ENCODE peak calls at places on chromosomes 12 and 14, in five cellular contexts. C, U, R, K and E are unnamed samples.

GRCh38 chr12:109010259-109010658 is 10.6 kb downstream of the SVOP start:
- DNase-seq in R (no peak), U (no peak), C (no peak), K (no peak), E (no peak)

GRCh38 chr14:67551123-67551522 is 18.0 kb downstream of the PLEKHH1 start:
- DNase-seq in U (no peak), R (no peak), C (no peak), K (no peak), E (no peak)

GRCh38 chr12:89250648-89251047 is 101.7 kb downstream of the DUSP6 start:
- DNase-seq in R (no peak), C (peak; percentile 17), K (no peak), U (no peak), E (no peak)

GRCh38 chr14:42140831-42141279 is 534.2 kb downstream of the LRFN5 start:
- DNase-seq in U (no peak), K (no peak), C (peak; percentile 86), R (no peak), E (no peak)

GRCh38 chr12:123494124-123494843 is 36.3 kb downstream of the SNRNP35 start:
- DNase-seq in U (no peak), R (no peak), C (no peak), K (no peak), E (peak; percentile 53)

GRCh38 chr14:83164591-83164990 is 1630.9 kb upstream of the SEL1L start:
- DNase-seq in R (no peak), C (no peak), U (no peak), K (no peak), E (no peak)

GRCh38 chr12:124737040-124737419 is 126.6 kb downstream of the SCARB1 start:
- DNase-seq in U (no peak), K (no peak), R (no peak), C (no peak), E (no peak)

GRCh38 chr14:100350283-100350926 is 27.3 kb downstream of the SLC25A47 start:
- DNase-seq in U (no peak), R (no peak), C (no peak), K (no peak), E (no peak)

GRCh38 chr12:109737631-109738030 is 24.0 kb downstream of the FAM222A start:
- DNase-seq in C (no peak), R (no peak), U (peak; percentile 25), K (no peak), E (no peak)

GRCh38 chr12:122862872-122863701 is 27.8 kb downstream of the HIP1R start:
- DNase-seq in C (no peak), R (no peak), K (no peak), U (peak; percentile 77), E (peak; percentile 57)

GRCh38 chr14:69288001-69288771 is 28.2 kb downstream of the GALNT16 start:
- DNase-seq in U (peak; percentile 33), K (no peak), C (peak; percentile 51), R (no peak), E (peak; percentile 53)

GRCh38 chr12:19946549-19946948 is 421.8 kb upstream of the PDE3A start:
- DNase-seq in C (peak; percentile 92), R (no peak), U (no peak), K (no peak), E (no peak)

GRCh38 chr14:61860294-61860918 is 98.2 kb downstream of the SNAPC1 start:
- DNase-seq in U (peak; percentile 47), R (peak; percentile 40), K (peak; percentile 9), C (peak; percentile 64), E (peak; percentile 79)

GRCh38 chr14:53850714-53851296 is 105.8 kb downstream of the BMP4 start:
- DNase-seq in K (no peak), U (no peak), R (no peak), C (peak; percentile 4), E (no peak)

GRCh38 chr14:76461886-76462285 is 85.9 kb downstream of the ESRRB start:
- DNase-seq in R (no peak), C (no peak), K (no peak), U (no peak), E (no peak)

GRCh38 chr14:67964391-67964812 is 144.8 kb downstream of the RAD51B start:
- DNase-seq in U (no peak), C (peak; percentile 66), K (no peak), R (no peak), E (no peak)

GRCh38 chr12:128052777-128053176 is 214.2 kb upstream of the TMEM132C start:
- DNase-seq in K (no peak), R (no peak), C (no peak), U (no peak), E (no peak)

GRCh38 chr14:59591641-59592040 is 15.0 kb upstream of the CCDC175 start:
- DNase-seq in R (no peak), K (no peak), U (no peak), C (no peak), E (no peak)

GRCh38 chr14:106788534-106788933 is 1262.2 kb downstream of the TMEM121 start:
- DNase-seq in R (no peak), K (no peak), C (no peak), U (no peak), E (no peak)

GRCh38 chr12:114003286-114003685 is 37.2 kb upstream of the RBM19 start:
- DNase-seq in R (no peak), K (no peak), U (no peak), C (no peak), E (no peak)
- H3K27me3 ChIP-seq in R (peaks cover 3% of the 10 kb centered on the region), K (peaks cover 3% of the 10 kb centered on the region), U (peaks cover 16% of the 10 kb centered on the region), C (peaks cover 38% of the 10 kb centered on the region), E (no peaks in the 10 kb centered on the region)

GRCh38 chr12:14958361-14959125 is 2.9 kb downstream of the ARHGDIB start:
- DNase-seq in C (no peak), R (no peak), K (peak; percentile 8), U (no peak), E (no peak)
- H3K4me3 ChIP-seq in C (no peak overlapping the region), R (peak overlapping the region; percentile 88), K (peak overlapping the region; percentile 100), U (peak overlapping the region; percentile 45), E (no peak overlapping the region)

GRCh38 chr12:118145798-118146156 is 9.9 kb downstream of the PEBP1 start:
- DNase-seq in U (no peak), C (no peak), R (no peak), K (no peak), E (no peak)

GRCh38 chr12:118144499-118144898 is 8.6 kb downstream of the PEBP1 start:
- DNase-seq in K (no peak), C (no peak), U (no peak), R (no peak), E (no peak)

GRCh38 chr12:118148287-118148686 is 12.4 kb downstream of the PEBP1 start:
- DNase-seq in K (no peak), C (no peak), R (no peak), U (no peak), E (no peak)

GRCh38 chr12:118140825-118141224 is 4.9 kb downstream of the PEBP1 start:
- DNase-seq in C (no peak), K (no peak), U (no peak), R (no peak), E (no peak)

GRCh38 chr12:118145113-118145797 is 9.3 kb downstream of the PEBP1 start:
- DNase-seq in U (no peak), C (no peak), R (peak; percentile 55), K (no peak), E (no peak)
- H3K36me3 ChIP-seq in U (peaks cover 34% of the 10 kb centered on the region), C (peaks cover 33% of the 10 kb centered on the region), R (peaks cover 12% of the 10 kb centered on the region), K (peaks cover 49% of the 10 kb centered on the region), E (peaks cover 29% of the 10 kb centered on the region)

GRCh38 chr14:22535916-22536315 is 53.1 kb downstream of the DAD1 start:
- DNase-seq in R (no peak), C (no peak), K (no peak), U (no peak), E (no peak)
- H3K27me3 ChIP-seq in R (no peaks in the 10 kb centered on the region), C (no peaks in the 10 kb centered on the region), K (no peaks in the 10 kb centered on the region), U (no peaks in the 10 kb centered on the region), E (no peaks in the 10 kb centered on the region)

GRCh38 chr12:115598827-115599226 is 678.7 kb downstream of the MED13L start:
- DNase-seq in C (peak; percentile 57), K (no peak), R (no peak), U (no peak), E (no peak)
- H3K4me3 ChIP-seq in C (no peak overlapping the region), K (no peak overlapping the region), R (no peak overlapping the region), U (peak overlapping the region; percentile 41), E (no peak overlapping the region)

GRCh38 chr12:77054856-77055255 is 10.5 kb downstream of the E2F7 start:
- DNase-seq in U (no peak), K (no peak), C (no peak), R (no peak), E (no peak)

GRCh38 chr12:77058740-77059139 is 6.6 kb downstream of the E2F7 start:
- DNase-seq in C (peak; percentile 51), K (no peak), U (no peak), R (no peak), E (no peak)

GRCh38 chr12:77047341-77048202 is 17.8 kb downstream of the E2F7 start:
- DNase-seq in R (no peak), C (peak; percentile 41), K (no peak), U (no peak), E (no peak)

GRCh38 chr12:77049767-77050353 is 15.5 kb downstream of the E2F7 start:
- DNase-seq in U (no peak), R (no peak), C (peak; percentile 71), K (no peak), E (peak; percentile 26)

DNA sequence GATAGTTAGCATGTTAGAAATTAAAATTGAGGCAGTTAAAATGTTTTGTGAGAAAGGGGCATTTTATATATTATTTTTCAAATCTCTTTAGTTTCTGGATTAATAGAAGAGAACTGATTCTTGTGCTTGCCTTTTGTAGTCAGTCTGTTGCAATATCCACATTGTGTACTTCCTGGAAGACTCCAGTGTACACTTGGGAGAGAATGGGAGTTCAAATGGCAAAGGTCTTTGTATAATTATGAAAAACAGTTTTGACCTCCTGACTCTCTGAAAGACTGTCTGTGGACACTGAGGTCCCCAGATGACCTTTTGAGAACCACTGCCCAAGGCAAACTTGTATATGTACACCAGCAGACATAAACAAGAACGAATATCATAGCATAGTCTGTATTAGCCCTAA is 12.1 kb downstream of the E2F7 start:
- DNase-seq in U (no peak), C (no peak), R (no peak), K (no peak), E (no peak)
- H3K36me3 ChIP-seq in U (no peaks in the 10 kb centered on the region), C (no peaks in the 10 kb centered on the region), R (peaks cover 7% of the 10 kb centered on the region), K (no peaks in the 10 kb centered on the region), E (peaks cover 18% of the 10 kb centered on the region)

GRCh38 chr12:53695148-53696138 is 19.6 kb upstream of the ATP5MC2 start:
- DNase-seq in R (no peak), U (peak; percentile 46), K (peak; percentile 33), C (peak; percentile 92), E (peak; percentile 88)
- H3K27me3 ChIP-seq in R (peaks cover 12% of the 10 kb centered on the region), U (peaks cover 67% of the 10 kb centered on the region), K (peaks cover 44% of the 10 kb centered on the region), C (peaks cover 35% of the 10 kb centered on the region), E (peaks cover 57% of the 10 kb centered on the region)